ENCODE peak calls at places on chromosomes 12 and 14, in four cellular contexts. U is lung, X is transverse colon, J is H9. G is an unnamed sample.

GRCh38 chr14:72513994-72514659 is 379.8 kb downstream of the DPF3 start:
- DNase-seq in J (peak; percentile 43), U (no peak), X (no peak), G (peak; percentile 28)

GRCh38 chr14:106694638-106695393 is 1168.4 kb downstream of the TMEM121 start:
- DNase-seq in J (no peak), X (peak; percentile 63), U (no peak), G (no peak)

GRCh38 chr12:118064608-118065007 is 3.6 kb upstream of the WSB2 start:
- DNase-seq in X (no peak), J (peak; percentile 51), U (no peak), G (no peak)

GRCh38 chr12:119710941-119711551 is 43.1 kb downstream of the PRKAB1 start:
- DNase-seq in X (no peak), J (no peak), U (peak; percentile 57), G (no peak)

GRCh38 chr14:86430807-86431206 is 900.9 kb downstream of the FLRT2 start:
- DNase-seq in X (no peak), J (no peak), U (no peak), G (no peak)

GRCh38 chr12:113278141-113278540 is 56.8 kb downstream of the SLC8B1 start:
- DNase-seq in U (no peak), J (no peak), X (no peak), G (no peak)

GRCh38 chr14:68814376-68815287 is 21.8 kb upstream of the ZFP36L1 start:
- DNase-seq in U (no peak), X (peak; percentile 59), J (peak; percentile 78), G (peak; percentile 65)

GRCh38 chr14:100091386-100091785 is 26.2 kb downstream of the EVL start:
- DNase-seq in J (no peak), U (no peak), X (no peak), G (no peak)

GRCh38 chr12:29581641-29582040 is 84.2 kb upstream of the OVCH1 start:
- DNase-seq in X (no peak), U (no peak), J (no peak), G (no peak)

GRCh38 chr14:75793806-75794205 is 132.8 kb downstream of the TTLL5 start:
- DNase-seq in X (no peak), U (no peak), J (no peak), G (no peak)

GRCh38 chr12:70467908-70468733 is 102.0 kb downstream of the KCNMB4 start:
- DNase-seq in X (peak; percentile 8), J (no peak), U (no peak), G (no peak)

GRCh38 chr12:109291531-109292341 is 17.3 kb downstream of the FOXN4 start:
- DNase-seq in X (peak; percentile 46), U (peak; percentile 37), J (peak; percentile 97), G (peak; percentile 81)

GRCh38 chr12:52003016-52003550 is 3.7 kb upstream of the TAMALIN start:
- DNase-seq in U (no peak), J (no peak), X (no peak), G (no peak)

GRCh38 chr14:29126361-29126760 is 359.8 kb downstream of the FOXG1 start:
- DNase-seq in J (no peak), U (no peak), X (no peak), G (no peak)

GRCh38 chr12:93954160-93955112 is 193.9 kb upstream of the PLXNC1 start:
- DNase-seq in X (no peak), J (no peak), U (no peak), G (no peak)

GRCh38 chr12:145369-145960 is 68.5 kb downstream of the SLC6A12 start:
- DNase-seq in U (no peak), J (no peak), X (no peak), G (peak; percentile 25)

GRCh38 chr14:91998667-91999570 is 40.9 kb downstream of the TRIP11 start:
- DNase-seq in U (no peak), X (no peak), J (no peak), G (no peak)

GRCh38 chr14:54374117-54374884 is 22.5 kb upstream of the CDKN3 start:
- DNase-seq in J (no peak), U (no peak), X (no peak), G (no peak)

DNA sequence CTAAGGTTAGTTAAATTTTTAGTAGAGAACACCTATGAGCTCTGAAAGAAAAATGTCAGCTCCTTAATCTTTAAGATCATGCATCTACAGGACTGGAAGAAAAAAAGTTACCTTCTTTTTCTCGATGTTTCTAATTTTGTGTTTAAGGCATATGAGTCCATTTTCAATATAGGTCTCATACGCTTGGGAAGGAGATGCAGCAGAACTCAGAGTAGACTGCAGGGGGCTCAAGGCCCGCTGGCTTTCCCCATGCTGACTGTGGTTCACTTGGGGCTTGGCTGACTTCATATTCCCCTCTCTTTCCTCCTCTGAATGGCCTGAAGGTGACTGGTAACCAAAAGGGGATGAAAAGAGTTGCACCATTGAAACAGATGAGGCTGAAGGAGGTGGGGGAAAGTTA is 1.5 kb downstream of the CAPRIN2 start:
- DNase-seq in U (no peak), X (no peak), J (peak; percentile 59), G (peak; percentile 28)
- TF ChIP-seq CTCF in U (no peak), X (no peak), J (peak; percentile 72), G (peak; percentile 39)

DNA sequence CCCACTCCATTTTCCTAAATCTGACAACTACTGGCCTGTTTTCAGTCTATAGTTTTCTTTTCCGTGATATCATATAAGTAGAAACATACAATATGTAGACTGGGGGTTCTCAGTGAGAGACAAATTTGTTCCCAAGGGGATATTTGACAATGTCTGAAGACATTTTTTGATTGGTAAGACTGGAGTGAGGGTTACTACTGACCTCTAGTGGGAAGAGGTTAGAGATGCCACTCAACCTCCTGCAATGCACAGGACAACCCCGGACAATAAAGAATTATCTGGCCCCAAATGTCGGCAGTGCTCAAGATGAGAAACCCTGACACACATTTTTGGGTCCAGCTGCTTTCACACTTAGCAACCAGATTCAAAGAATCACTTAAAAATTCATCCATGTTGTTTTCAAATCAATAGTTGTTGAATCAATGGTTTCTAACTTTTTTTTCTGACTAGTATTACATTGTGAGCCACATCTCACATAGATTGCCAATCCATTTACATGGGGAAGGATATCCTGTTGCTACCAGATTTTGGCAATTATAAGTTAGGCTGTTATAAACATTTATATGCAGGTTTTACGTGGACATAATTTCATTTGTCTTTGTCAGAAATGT is 307.1 kb downstream of the RPL10L start:
- DNase-seq in J (peak; percentile 34), U (no peak), X (no peak), G (no peak)
- TF ChIP-seq CTCF in J (peak; percentile 80), U (no peak), X (peak; percentile 43), G (peak; percentile 53)

DNA sequence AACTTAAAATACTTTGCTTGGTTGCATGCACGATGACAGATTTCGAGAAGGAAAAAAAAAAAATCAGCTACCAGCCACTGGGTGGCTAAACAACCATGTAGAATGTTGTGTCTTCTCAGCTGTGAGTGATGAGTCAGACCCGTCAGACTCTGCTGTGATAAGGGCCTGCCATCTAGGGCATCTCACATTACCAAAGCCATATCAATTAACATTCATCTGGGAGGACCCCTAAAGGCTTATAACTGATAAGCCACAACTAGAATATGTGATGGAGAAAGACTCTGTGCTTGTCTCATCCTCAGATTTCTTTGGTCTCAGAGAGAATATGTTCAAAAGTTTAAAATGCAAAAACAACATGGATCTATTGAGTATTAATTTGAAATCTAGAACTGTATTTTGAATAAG is 111.5 kb downstream of the PAX9 start:
- DNase-seq in U (no peak), J (no peak), X (no peak), G (no peak)
- TF ChIP-seq CTCF in U (no peak), J (peak; percentile 52), X (no peak), G (no peak)

GRCh38 chr12:43352001-43352400 is 200.0 kb downstream of the ADAMTS20 start:
- DNase-seq in X (no peak), U (no peak), J (no peak), G (no peak)

GRCh38 chr12:43347026-43347425 is 205.0 kb downstream of the ADAMTS20 start:
- DNase-seq in X (no peak), J (no peak), U (no peak), G (no peak)

GRCh38 chr12:43348221-43348620 is 203.8 kb downstream of the ADAMTS20 start:
- DNase-seq in U (no peak), J (no peak), X (no peak), G (no peak)

GRCh38 chr12:43345023-43345422 is 207.0 kb downstream of the ADAMTS20 start:
- DNase-seq in U (no peak), J (no peak), X (no peak), G (no peak)

DNA sequence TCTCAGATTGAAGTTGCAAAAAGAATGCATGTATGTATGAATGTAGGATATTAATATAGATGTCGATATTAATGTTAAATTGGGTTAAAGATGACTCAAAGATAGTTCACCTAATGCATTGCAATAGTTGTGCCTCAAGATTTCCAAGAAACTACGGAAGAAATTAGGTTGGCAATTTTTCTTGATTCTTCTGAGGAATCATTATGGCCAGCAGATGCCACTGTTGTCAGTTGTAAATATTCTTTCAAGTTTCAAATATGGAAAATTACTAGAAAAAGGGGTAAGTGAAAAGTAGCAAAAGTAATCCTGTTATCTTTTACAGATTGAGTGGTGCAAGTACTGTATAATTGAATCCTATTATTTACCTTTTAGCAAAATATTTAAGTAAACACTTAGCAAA is 202.1 kb downstream of the ADAMTS20 start:
- DNase-seq in U (no peak), X (no peak), J (no peak), G (no peak)
- TF ChIP-seq CTCF in U (no peak), X (no peak), J (peak; percentile 39), G (no peak)

DNA sequence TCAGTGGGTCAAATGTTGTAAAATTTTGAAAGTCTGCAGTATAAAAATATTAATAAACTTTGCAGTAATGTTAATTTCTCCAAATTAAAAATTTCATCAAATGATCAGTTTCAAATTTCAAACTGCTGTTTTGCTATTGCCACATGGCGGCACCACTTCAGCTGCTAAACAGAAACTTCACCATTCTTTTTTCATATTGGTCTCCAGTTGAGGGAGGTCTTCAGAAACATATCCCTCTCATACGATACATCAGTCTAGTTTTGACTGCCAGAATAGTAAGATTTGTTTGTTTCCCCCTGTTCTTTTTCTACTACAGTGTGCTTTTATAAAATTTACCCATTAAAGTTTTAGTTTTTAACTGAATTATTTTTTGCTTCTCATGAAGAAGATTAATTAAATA is 4.2 kb upstream of the TRHDE start:
- DNase-seq in J (no peak), U (no peak), X (no peak), G (no peak)
- TF ChIP-seq CTCF in J (peak; percentile 42), U (no peak), X (no peak), G (no peak)

DNA sequence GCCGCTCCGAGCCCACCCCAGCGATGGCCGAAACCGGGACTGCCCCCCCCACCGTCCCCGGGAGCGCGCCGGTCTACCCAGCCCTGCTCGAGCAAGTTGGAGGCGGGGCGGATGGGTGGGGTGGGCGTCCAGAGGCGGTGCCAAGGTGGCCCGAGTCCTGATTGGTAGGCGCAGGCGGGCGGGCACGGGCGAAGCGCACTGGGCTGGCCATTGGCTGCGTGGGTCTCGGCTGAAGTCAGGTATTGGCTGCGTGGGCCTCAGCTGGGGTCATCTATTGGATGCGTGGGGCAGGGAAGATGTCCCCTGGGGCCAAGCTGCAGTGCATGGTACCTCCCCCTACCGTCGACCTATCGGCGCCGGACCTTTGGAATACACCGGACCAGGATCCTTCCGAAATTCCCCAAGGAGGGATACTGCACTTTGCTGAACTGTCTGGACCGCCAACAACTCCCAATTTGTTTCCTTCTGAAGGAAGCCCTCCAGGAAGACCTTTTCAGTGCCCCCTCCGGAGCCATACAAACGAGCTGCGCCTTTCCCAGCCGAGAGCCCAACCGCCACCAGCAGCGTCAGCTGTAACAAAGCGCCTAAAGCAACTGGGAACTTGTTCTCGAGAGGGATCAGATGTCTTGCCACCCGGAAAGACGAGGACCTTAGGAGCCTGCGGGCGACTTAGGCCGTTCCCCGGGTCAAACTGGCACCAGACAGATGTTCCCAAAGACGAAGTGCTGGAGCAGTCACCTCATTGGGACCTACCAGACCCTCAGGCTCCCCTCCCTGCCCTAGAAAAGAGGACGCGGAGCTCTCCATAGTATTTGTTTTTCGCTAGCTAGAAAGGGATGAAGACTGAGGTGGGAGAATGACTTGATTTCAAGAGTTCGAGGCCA is at the start of gene HOMEZ:
- DNase-seq in X (peak; percentile 99), U (peak; percentile 99), J (peak; percentile 99), G (peak; percentile 99)
- TF ChIP-seq CTCF in X (no peak), U (no peak), J (peak; percentile 15), G (no peak)

G was measured in nephron progenitor cell.